ENCODE peak calls at places on chromosomes 3 and 15, in eight cellular contexts. M, J, C, R, W, B, L and P are unnamed samples. For H3K27me3, the result is how much of the 10 kb centered on the place peaks cover.

GRCh38 chr3:63753567-63753966 is 65.5 kb upstream of the C3orf49 start:
- DNase-seq in M (no peak), J (peak), C (no peak), R (no peak), W (no peak), B (no peak), L (no peak), P (peak)

GRCh38 chr3:73490453-73491311 is 134.1 kb downstream of the PDZRN3 start:
- DNase-seq in M (no peak), J (peak), C (no peak), R (no peak), W (peak), B (no peak), L (no peak), P (peak)

GRCh38 chr3:123476967-123477750 is 28.3 kb upstream of the ADCY5 start:
- DNase-seq in M (no peak), J (no peak), C (no peak), R (no peak), W (no peak), B (no peak), L (no peak), P (no peak)

GRCh38 chr3:33111581-33111980 is 2.2 kb upstream of the CRTAP start:
- DNase-seq in M (peak), J (no peak), C (no peak), R (no peak), W (no peak), B (no peak), L (no peak), P (no peak)

GRCh38 chr15:50907866-50908208 is 646 bp upstream of the AP4E1 start:
- DNase-seq in M (no peak), J (no peak), C (no peak), R (no peak), W (no peak), B (peak), L (no peak), P (no peak)

GRCh38 chr3:50373865-50374188 is 14.5 kb upstream of the TMEM115 start:
- DNase-seq in M (no peak), J (no peak), C (no peak), R (no peak), W (no peak), B (no peak), L (no peak), P (no peak)

GRCh38 chr3:185460719-185461350 is 38.0 kb downstream of the TMEM41A start:
- DNase-seq in M (no peak), J (peak), C (no peak), R (no peak), W (no peak), B (no peak), L (no peak), P (no peak)

GRCh38 chr3:113436794-113437193 is 4.5 kb downstream of the CFAP44 start:
- DNase-seq in M (no peak), J (no peak), C (no peak), R (no peak), W (no peak), B (no peak), L (no peak), P (peak)

GRCh38 chr15:35757790-35758189 is 211.8 kb upstream of the DPH6 start:
- DNase-seq in M (no peak), J (no peak), C (no peak), R (no peak), W (no peak), B (no peak), L (no peak), P (no peak)

GRCh38 chr3:100402150-100402706 is 889 bp downstream of the LNP1 start:
- DNase-seq in M (no peak), J (no peak), C (no peak), R (no peak), W (no peak), B (no peak), L (no peak), P (no peak)

GRCh38 chr3:31409866-31410265 is 122.9 kb upstream of the STT3B start:
- DNase-seq in M (no peak), J (no peak), C (no peak), R (no peak), W (no peak), B (no peak), L (no peak), P (no peak)

GRCh38 chr3:45472795-45473194 is 84.4 kb downstream of the LARS2 start:
- DNase-seq in M (no peak), J (no peak), C (no peak), R (no peak), W (no peak), B (no peak), L (no peak), P (no peak)

GRCh38 chr3:126835472-126836219 is 131.6 kb downstream of the CHCHD6 start:
- DNase-seq in M (no peak), J (no peak), C (no peak), R (no peak), W (peak), B (no peak), L (no peak), P (peak)

GRCh38 chr3:135911106-135911505 is 54.4 kb upstream of the PPP2R3A start:
- DNase-seq in M (no peak), J (no peak), C (no peak), R (no peak), W (peak), B (no peak), L (no peak), P (no peak)

GRCh38 chr3:54079729-54080128 is 42.6 kb upstream of the CACNA2D3 start:
- DNase-seq in M (no peak), J (no peak), C (no peak), R (no peak), W (peak), B (no peak), L (no peak), P (no peak)

GRCh38 chr15:45642203-45642932 is 7.5 kb downstream of the SQOR start:
- DNase-seq in M (no peak), J (no peak), C (no peak), R (no peak), W (no peak), B (peak), L (peak), P (peak)

GRCh38 chr3:29183346-29184087 is 97.4 kb upstream of the RBMS3 start:
- DNase-seq in M (no peak), J (no peak), C (no peak), R (no peak), W (no peak), B (no peak), L (no peak), P (peak)

GRCh38 chr3:66473181-66473580 is 27.6 kb downstream of the LRIG1 start:
- DNase-seq in M (no peak), J (no peak), C (no peak), R (no peak), W (no peak), B (no peak), L (no peak), P (no peak)

GRCh38 chr3:13709706-13710105 is 160.8 kb downstream of the FBLN2 start:
- DNase-seq in M (no peak), J (no peak), C (no peak), R (peak), W (peak), B (peak), L (peak), P (no peak)

GRCh38 chr3:23246651-23247050 is 43.5 kb downstream of the UBE2E2 start:
- DNase-seq in M (no peak), J (no peak), C (no peak), R (no peak), W (no peak), B (no peak), L (no peak), P (no peak)

GRCh38 chr3:88231207-88231606 is 81.4 kb downstream of the C3orf38 start:
- DNase-seq in M (no peak), J (no peak), C (no peak), R (no peak), W (no peak), B (no peak), L (no peak), P (no peak)

GRCh38 chr15:89475688-89476087 is 20.7 kb downstream of the RHCG start:
- DNase-seq in M (no peak), J (no peak), C (no peak), R (peak), W (no peak), B (no peak), L (peak), P (no peak)

GRCh38 chr3:192851821-192852352 is 65.8 kb downstream of the MB21D2 start:
- DNase-seq in M (no peak), J (no peak), C (peak), R (peak), W (no peak), B (peak), L (peak), P (peak)

GRCh38 chr15:80561500-80561899 is 133.6 kb upstream of the ABHD17C start:
- DNase-seq in M (no peak), J (no peak), C (no peak), R (no peak), W (no peak), B (no peak), L (no peak), P (no peak)

GRCh38 chr15:101501703-101502373 is 12.3 kb upstream of the PCSK6 start:
- DNase-seq in M (no peak), J (peak), C (no peak), R (no peak), W (peak), B (no peak), L (no peak), P (peak)

GRCh38 chr15:42143356-42143755 is 13.1 kb downstream of the PLA2G4F start:
- DNase-seq in M (no peak), J (no peak), C (no peak), R (peak), W (no peak), B (no peak), L (peak), P (no peak)

GRCh38 chr15:96344706-96345559 is 14.4 kb downstream of the NR2F2 start:
- DNase-seq in M (no peak), J (peak), C (no peak), R (no peak), W (no peak), B (no peak), L (peak), P (peak)

GRCh38 chr3:118637866-118638265 is 396.8 kb downstream of the IGSF11 start:
- DNase-seq in M (no peak), J (no peak), C (no peak), R (no peak), W (no peak), B (no peak), L (no peak), P (no peak)

GRCh38 chr15:98177950-98178848 is 217.7 kb downstream of the ARRDC4 start:
- DNase-seq in M (no peak), J (peak), C (no peak), R (no peak), W (no peak), B (peak), L (no peak), P (peak)

GRCh38 chr3:119294402-119294888 is 262 bp downstream of the ARHGAP31 start:
- DNase-seq in M (no peak), J (peak), C (no peak), R (peak), W (peak), B (peak), L (peak), P (no peak)

GRCh38 chr15:67852433-67852832 is 12.6 kb upstream of the RNU6-1 start:
- DNase-seq in M (no peak), J (no peak), C (no peak), R (no peak), W (no peak), B (no peak), L (no peak), P (no peak)

GRCh38 chr15:92277776-92278175 is 115.9 kb upstream of the ST8SIA2 start:
- DNase-seq in M (no peak), J (peak), C (no peak), R (no peak), W (peak), B (peak), L (no peak), P (peak)

GRCh38 chr3:39407259-39407629 is 724 bp downstream of the RPSA start:
- DNase-seq in M (no peak), J (no peak), C (no peak), R (no peak), W (no peak), B (no peak), L (no peak), P (no peak)

GRCh38 chr15:77144028-77144427 is 73.1 kb upstream of the TSPAN3 start:
- DNase-seq in M (no peak), J (no peak), C (no peak), R (no peak), W (no peak), B (no peak), L (no peak), P (peak)

GRCh38 chr3:124157000-124157712 is 165.2 kb upstream of the ROPN1 start:
- DNase-seq in M (no peak), J (no peak), C (no peak), R (no peak), W (no peak), B (no peak), L (no peak), P (no peak)

GRCh38 chr15:70465812-70466211 is 297.5 kb downstream of the UACA start:
- DNase-seq in M (no peak), J (no peak), C (no peak), R (no peak), W (no peak), B (no peak), L (no peak), P (no peak)

GRCh38 chr3:147392083-147392916 is 14.0 kb downstream of the ZIC4 start:
- DNase-seq in M (no peak), J (peak), C (no peak), R (no peak), W (no peak), B (no peak), L (peak), P (peak)

GRCh38 chr15:63232943-63233342 is 43.5 kb downstream of the RAB8B start:
- DNase-seq in M (no peak), J (no peak), C (no peak), R (no peak), W (no peak), B (no peak), L (no peak), P (no peak)

GRCh38 chr3:33023176-33024136 is 72.0 kb downstream of the CCR4 start:
- DNase-seq in M (no peak), J (no peak), C (no peak), R (no peak), W (no peak), B (no peak), L (no peak), P (no peak)

GRCh38 chr15:73050561-73051297 is 1.5 kb upstream of the NEO1 start:
- DNase-seq in M (no peak), J (no peak), C (no peak), R (no peak), W (no peak), B (no peak), L (no peak), P (no peak)

GRCh38 chr3:181722156-181722555 is 10.4 kb downstream of the SOX2 start:
- DNase-seq in M (no peak), J (peak), C (no peak), R (no peak), W (no peak), B (no peak), L (no peak), P (no peak)
- H3K27me3 ChIP-seq in M (under half), J (under half), C (half or more), R (half or more), W (half or more), B (half or more), L (under half), P (half or more)

DNA sequence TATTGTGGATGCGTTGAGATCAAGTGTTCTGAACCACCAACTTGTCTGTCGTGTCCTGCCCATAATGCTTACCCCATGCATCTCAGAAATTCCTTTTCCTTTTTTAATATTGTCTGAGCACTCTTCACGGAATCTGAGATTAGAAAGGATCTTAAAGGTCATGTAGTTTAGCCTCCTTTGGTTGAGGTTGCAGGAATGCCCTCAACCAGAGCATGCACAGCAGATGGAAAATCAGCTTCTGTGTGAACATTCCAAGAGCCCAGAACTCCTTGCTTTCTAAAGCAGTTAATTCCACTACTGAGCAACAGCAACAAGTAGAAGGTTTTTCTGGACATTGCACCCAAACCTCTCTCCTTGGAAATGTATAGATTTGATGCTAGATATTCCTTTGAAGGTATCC is 153.7 kb downstream of the TPRG1 start:
- DNase-seq in M (no peak), J (no peak), C (no peak), R (no peak), W (no peak), B (no peak), L (no peak), P (no peak)
- H3K27me3 ChIP-seq in M (under half), J (under half), C (under half), R (under half), W (under half), B (under half), L (under half), P (under half)

DNA sequence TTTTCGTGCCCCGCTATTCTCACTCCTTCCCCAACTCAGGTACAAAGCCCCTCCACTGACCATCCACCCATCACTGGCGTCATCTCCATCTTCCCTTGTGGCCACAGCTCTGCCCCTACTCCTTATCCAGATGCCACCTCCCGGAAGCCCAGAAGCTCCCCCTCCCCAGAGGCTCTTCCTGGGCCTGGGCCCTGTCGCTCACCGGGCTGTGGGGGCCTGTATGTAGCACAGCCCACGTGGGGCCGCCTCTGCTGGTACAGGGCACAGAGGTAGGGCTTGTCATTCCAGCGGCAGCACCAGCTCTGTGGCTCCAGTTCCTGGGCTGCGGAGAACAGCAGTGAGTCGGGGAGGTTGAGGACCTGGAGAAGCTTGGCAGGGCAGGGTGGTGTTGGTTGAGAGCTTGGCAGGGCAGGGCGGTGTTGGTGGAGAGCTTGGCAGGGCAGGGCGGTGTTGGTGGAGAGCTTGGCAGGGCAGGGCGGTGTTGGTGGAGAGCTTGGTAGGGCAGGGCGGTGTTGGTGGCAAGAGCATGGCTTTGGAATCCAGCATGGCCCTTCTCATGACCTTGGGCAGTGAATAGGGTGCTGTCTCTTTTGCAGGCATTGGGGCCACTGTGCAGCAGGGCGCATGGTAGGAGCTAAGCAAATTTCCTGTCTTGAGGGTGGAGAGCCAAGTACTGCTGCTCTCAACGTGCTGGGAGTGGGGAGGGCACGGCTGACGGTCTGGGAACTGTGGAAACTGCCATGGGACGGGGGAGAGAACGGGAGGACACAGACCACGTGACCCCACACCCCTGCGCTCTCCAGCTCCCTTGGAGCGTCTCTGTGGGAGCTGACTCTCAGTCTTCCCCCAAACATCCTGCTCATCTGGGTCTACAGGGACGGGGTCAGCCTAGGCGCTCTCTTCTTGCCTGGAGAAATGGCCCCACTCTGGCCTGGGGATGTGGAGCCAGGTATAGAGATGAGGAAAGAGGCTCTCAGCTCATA is 43.4 kb downstream of the MUC20 start:
- DNase-seq in M (no peak), J (peak), C (no peak), R (no peak), W (no peak), B (no peak), L (peak), P (no peak)
- H3K27me3 ChIP-seq in M (under half), J (under half), C (under half), R (under half), W (half or more), B (half or more), L (under half), P (under half)

GRCh38 chr3:128949158-128949557 is 44.7 kb downstream of the CFAP92 start:
- DNase-seq in M (no peak), J (no peak), C (no peak), R (no peak), W (peak), B (no peak), L (no peak), P (no peak)
- H3K27me3 ChIP-seq in M (under half), J (under half), C (under half), R (under half), W (under half), B (under half), L (under half), P (under half)

DNA sequence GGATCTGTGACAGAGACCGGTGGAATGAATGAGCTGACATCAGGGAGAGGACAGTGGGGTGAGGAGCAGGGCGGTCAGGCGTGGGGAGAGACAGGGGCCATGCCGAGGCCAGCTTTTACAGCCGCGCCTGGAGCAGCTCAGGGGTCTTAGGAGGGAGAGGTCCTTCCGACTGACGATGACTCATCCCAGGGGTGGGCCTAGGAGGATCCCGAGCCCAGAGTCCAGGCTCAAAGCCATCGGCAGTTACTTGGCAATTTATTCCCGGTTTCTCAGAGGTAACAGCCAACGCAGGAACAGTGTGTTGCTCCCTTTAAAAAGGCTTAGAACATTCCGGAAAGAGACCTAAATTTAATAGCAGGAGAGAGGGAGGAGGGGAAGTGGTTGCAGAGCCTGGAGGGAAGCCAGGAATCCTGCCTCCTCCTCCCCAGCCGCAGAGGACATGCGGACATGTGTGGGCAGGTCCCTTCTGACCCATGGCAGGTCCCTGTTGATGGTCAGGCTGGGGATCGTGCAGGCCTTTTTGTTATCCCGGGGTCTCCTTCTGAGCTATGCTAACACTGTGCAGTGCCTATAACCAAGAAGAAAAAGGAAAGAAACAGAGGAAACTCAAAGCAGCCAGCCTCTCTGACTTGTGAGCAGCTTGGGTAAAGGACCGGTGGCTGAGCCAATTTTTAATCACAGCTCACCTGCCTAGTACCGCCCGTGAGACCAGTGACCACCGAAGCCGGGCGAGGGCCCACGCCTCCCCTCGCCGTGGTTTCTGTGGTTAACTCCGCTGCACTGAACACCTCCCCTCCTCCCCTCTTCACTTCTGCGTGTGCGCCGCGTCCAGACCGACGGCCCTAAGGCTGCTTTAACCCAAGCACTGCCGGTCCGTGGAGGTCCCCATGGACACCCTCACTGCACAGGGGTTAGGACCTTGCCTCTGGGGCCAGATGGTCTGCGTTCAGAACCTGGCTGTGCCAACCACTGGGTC is 392.4 kb upstream of the PROK2 start:
- DNase-seq in M (no peak), J (peak), C (no peak), R (peak), W (no peak), B (no peak), L (peak), P (peak)
- H3K27me3 ChIP-seq in M (under half), J (under half), C (under half), R (under half), W (under half), B (under half), L (under half), P (under half)